ENCODE peak calls at places on chromosomes 1 and 21, in seven cellular contexts. One of them, this sample, is unnamed.

GRCh38 chr1:9235123-9235513 is 544 bp downstream of the H6PD start:
- DNase-seq in colonic mucosa: peak; percentile 30
- DNase-seq in dorsolateral prefrontal cortex: no peak
- DNase-seq in heart right ventricle: no peak
- DNase-seq in psoas muscle: no peak
- DNase-seq in hepatocyte: no peak
- DNase-seq in breast epithelium: no peak
- DNase-seq in this sample: no peak

GRCh38 chr1:2921970-2922686 is 99.1 kb upstream of the ACTRT2 start:
- DNase-seq in colonic mucosa: peak; percentile 22
- DNase-seq in heart right ventricle: no peak
- DNase-seq in hepatocyte: no peak
- DNase-seq in breast epithelium: no peak
- DNase-seq in psoas muscle: no peak
- DNase-seq in dorsolateral prefrontal cortex: no peak
- DNase-seq in this sample: no peak

GRCh38 chr1:234706199-234706598 is 96.2 kb upstream of the IRF2BP2 start:
- DNase-seq in heart right ventricle: no peak
- DNase-seq in dorsolateral prefrontal cortex: no peak
- DNase-seq in hepatocyte: no peak
- DNase-seq in breast epithelium: peak; percentile 15
- DNase-seq in psoas muscle: no peak
- DNase-seq in colonic mucosa: no peak
- DNase-seq in this sample: no peak

GRCh38 chr1:94025383-94026340 is 95.3 kb downstream of the ABCA4 start:
- DNase-seq in breast epithelium: no peak
- DNase-seq in dorsolateral prefrontal cortex: no peak
- DNase-seq in hepatocyte: peak; percentile 78
- DNase-seq in colonic mucosa: peak; percentile 44
- DNase-seq in heart right ventricle: no peak
- DNase-seq in psoas muscle: no peak
- DNase-seq in this sample: no peak

GRCh38 chr1:156160000-156160743 is 6.8 kb downstream of the SEMA4A start:
- DNase-seq in psoas muscle: peak; percentile 90
- DNase-seq in heart right ventricle: peak; percentile 47
- DNase-seq in colonic mucosa: no peak
- DNase-seq in hepatocyte: no peak
- DNase-seq in breast epithelium: no peak
- DNase-seq in dorsolateral prefrontal cortex: no peak
- DNase-seq in this sample: no peak

GRCh38 chr1:198751741-198752140 is 112.9 kb downstream of the PTPRC start:
- DNase-seq in hepatocyte: no peak
- DNase-seq in heart right ventricle: no peak
- DNase-seq in colonic mucosa: no peak
- DNase-seq in dorsolateral prefrontal cortex: no peak
- DNase-seq in psoas muscle: no peak
- DNase-seq in breast epithelium: no peak
- DNase-seq in this sample: no peak

GRCh38 chr1:112707217-112708001 is 482 bp upstream of the RHOC start:
- DNase-seq in hepatocyte: peak; percentile 96
- DNase-seq in dorsolateral prefrontal cortex: peak; percentile 72
- DNase-seq in colonic mucosa: peak; percentile 90
- DNase-seq in heart right ventricle: peak; percentile 88
- DNase-seq in breast epithelium: peak; percentile 86
- DNase-seq in psoas muscle: peak; percentile 93
- DNase-seq in this sample: peak; percentile 92

GRCh38 chr1:45172015-45172414 is 34.4 kb downstream of the ZSWIM5 start:
- DNase-seq in hepatocyte: peak; percentile 43
- DNase-seq in dorsolateral prefrontal cortex: no peak
- DNase-seq in colonic mucosa: peak; percentile 23
- DNase-seq in breast epithelium: no peak
- DNase-seq in psoas muscle: no peak
- DNase-seq in heart right ventricle: no peak
- DNase-seq in this sample: no peak

GRCh38 chr1:193462629-193463320 is 276.4 kb upstream of the B3GALT2 start:
- DNase-seq in dorsolateral prefrontal cortex: no peak
- DNase-seq in heart right ventricle: no peak
- DNase-seq in breast epithelium: no peak
- DNase-seq in colonic mucosa: no peak
- DNase-seq in psoas muscle: no peak
- DNase-seq in hepatocyte: no peak
- DNase-seq in this sample: no peak

GRCh38 chr1:231603598-231604275 is 22.9 kb upstream of the DISC1 start:
- DNase-seq in breast epithelium: no peak
- DNase-seq in hepatocyte: peak; percentile 74
- DNase-seq in dorsolateral prefrontal cortex: no peak
- DNase-seq in colonic mucosa: peak; percentile 59
- DNase-seq in heart right ventricle: no peak
- DNase-seq in psoas muscle: no peak
- DNase-seq in this sample: no peak

GRCh38 chr1:36752431-36752830 is 269.7 kb upstream of the CSF3R start:
- DNase-seq in colonic mucosa: no peak
- DNase-seq in breast epithelium: no peak
- DNase-seq in dorsolateral prefrontal cortex: peak; percentile 6
- DNase-seq in heart right ventricle: no peak
- DNase-seq in hepatocyte: no peak
- DNase-seq in psoas muscle: no peak
- DNase-seq in this sample: no peak

GRCh38 chr1:165854101-165854845 is 26.9 kb downstream of the UCK2 start:
- DNase-seq in colonic mucosa: no peak
- DNase-seq in hepatocyte: peak; percentile 45
- DNase-seq in psoas muscle: no peak
- DNase-seq in dorsolateral prefrontal cortex: no peak
- DNase-seq in breast epithelium: no peak
- DNase-seq in heart right ventricle: no peak
- DNase-seq in this sample: no peak

GRCh38 chr1:64986903-64987871 is 20.8 kb upstream of the JAK1 start:
- DNase-seq in breast epithelium: no peak
- DNase-seq in psoas muscle: no peak
- DNase-seq in heart right ventricle: no peak
- DNase-seq in dorsolateral prefrontal cortex: no peak
- DNase-seq in hepatocyte: peak; percentile 43
- DNase-seq in colonic mucosa: peak; percentile 46
- DNase-seq in this sample: no peak

GRCh38 chr1:233094691-233095090 is 144.3 kb downstream of the NTPCR start:
- DNase-seq in hepatocyte: no peak
- DNase-seq in colonic mucosa: no peak
- DNase-seq in breast epithelium: no peak
- DNase-seq in heart right ventricle: no peak
- DNase-seq in psoas muscle: no peak
- DNase-seq in dorsolateral prefrontal cortex: no peak
- DNase-seq in this sample: no peak

GRCh38 chr1:208868554-208868953 is 624.4 kb upstream of the PLXNA2 start:
- DNase-seq in hepatocyte: no peak
- DNase-seq in heart right ventricle: no peak
- DNase-seq in colonic mucosa: no peak
- DNase-seq in dorsolateral prefrontal cortex: no peak
- DNase-seq in psoas muscle: no peak
- DNase-seq in breast epithelium: no peak
- DNase-seq in this sample: no peak

GRCh38 chr1:36864182-36865079 is 169.9 kb downstream of the GRIK3 start:
- DNase-seq in psoas muscle: no peak
- DNase-seq in breast epithelium: no peak
- DNase-seq in hepatocyte: no peak
- DNase-seq in heart right ventricle: no peak
- DNase-seq in colonic mucosa: peak; percentile 22
- DNase-seq in dorsolateral prefrontal cortex: no peak
- DNase-seq in this sample: peak; percentile 28

GRCh38 chr21:34670220-34670961 is 1.6 kb downstream of the CLIC6 start:
- DNase-seq in hepatocyte: peak; percentile 53
- DNase-seq in breast epithelium: no peak
- DNase-seq in colonic mucosa: peak; percentile 60
- DNase-seq in psoas muscle: no peak
- DNase-seq in dorsolateral prefrontal cortex: no peak
- DNase-seq in heart right ventricle: no peak
- DNase-seq in this sample: no peak

GRCh38 chr21:41326414-41327080 is 9.9 kb downstream of the FAM3B start:
- DNase-seq in hepatocyte: no peak
- DNase-seq in colonic mucosa: no peak
- DNase-seq in heart right ventricle: no peak
- DNase-seq in breast epithelium: no peak
- DNase-seq in dorsolateral prefrontal cortex: no peak
- DNase-seq in psoas muscle: no peak
- DNase-seq in this sample: no peak

GRCh38 chr21:37232274-37233018 is 34.7 kb downstream of the VPS26C start:
- DNase-seq in colonic mucosa: no peak
- DNase-seq in hepatocyte: no peak
- DNase-seq in dorsolateral prefrontal cortex: no peak
- DNase-seq in breast epithelium: no peak
- DNase-seq in psoas muscle: no peak
- DNase-seq in heart right ventricle: no peak
- DNase-seq in this sample: no peak
- TF ChIP-seq CTCF in colonic mucosa: no peak
- TF ChIP-seq CTCF in hepatocyte: no peak
- TF ChIP-seq CTCF in dorsolateral prefrontal cortex: no peak
- TF ChIP-seq CTCF in breast epithelium: no peak
- TF ChIP-seq CTCF in psoas muscle: no peak
- TF ChIP-seq CTCF in heart right ventricle: no peak
- TF ChIP-seq CTCF in this sample: no peak

GRCh38 chr1:50417487-50417886 is 5.8 kb downstream of the DMRTA2 start:
- DNase-seq in dorsolateral prefrontal cortex: no peak
- DNase-seq in hepatocyte: no peak
- DNase-seq in heart right ventricle: no peak
- DNase-seq in breast epithelium: no peak
- DNase-seq in psoas muscle: no peak
- DNase-seq in colonic mucosa: no peak
- DNase-seq in this sample: no peak
- TF ChIP-seq CTCF in dorsolateral prefrontal cortex: no peak
- TF ChIP-seq CTCF in hepatocyte: no peak
- TF ChIP-seq CTCF in heart right ventricle: no peak
- TF ChIP-seq CTCF in breast epithelium: no peak
- TF ChIP-seq CTCF in psoas muscle: no peak
- TF ChIP-seq CTCF in colonic mucosa: no peak
- TF ChIP-seq CTCF in this sample: no peak

GRCh38 chr1:211825990-211826389 is 4.6 kb downstream of the LPGAT1 start:
- DNase-seq in hepatocyte: no peak
- DNase-seq in colonic mucosa: no peak
- DNase-seq in dorsolateral prefrontal cortex: no peak
- DNase-seq in heart right ventricle: no peak
- DNase-seq in breast epithelium: no peak
- DNase-seq in psoas muscle: no peak
- DNase-seq in this sample: no peak
- TF ChIP-seq CTCF in hepatocyte: no peak
- TF ChIP-seq CTCF in colonic mucosa: no peak
- TF ChIP-seq CTCF in dorsolateral prefrontal cortex: no peak
- TF ChIP-seq CTCF in heart right ventricle: no peak
- TF ChIP-seq CTCF in breast epithelium: no peak
- TF ChIP-seq CTCF in psoas muscle: no peak
- TF ChIP-seq CTCF in this sample: no peak

DNA sequence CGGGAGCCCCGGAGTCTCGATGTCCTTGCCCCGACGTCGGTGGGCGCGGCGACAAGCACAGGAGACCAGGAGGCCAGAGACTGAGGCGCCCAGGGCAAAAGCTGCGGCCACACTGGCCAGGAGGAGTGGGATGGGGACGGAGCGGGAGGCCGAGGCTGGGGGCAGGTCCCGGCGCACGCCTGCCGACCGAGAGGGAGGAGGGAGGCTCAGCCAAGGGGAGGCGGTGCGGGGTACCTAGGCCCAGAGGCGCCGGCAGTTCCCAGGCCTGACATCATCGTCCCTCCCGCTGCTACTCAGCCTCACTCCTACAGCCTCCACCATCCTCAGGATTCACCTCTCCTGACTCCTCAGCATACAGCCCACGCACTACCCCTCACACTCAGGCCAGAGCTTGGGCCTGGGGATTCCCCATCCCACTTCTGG is 13.1 kb downstream of the SEMA6C start:
- DNase-seq in heart right ventricle: no peak
- DNase-seq in hepatocyte: no peak
- DNase-seq in dorsolateral prefrontal cortex: no peak
- DNase-seq in psoas muscle: no peak
- DNase-seq in colonic mucosa: no peak
- DNase-seq in breast epithelium: no peak
- DNase-seq in this sample: no peak
- TF ChIP-seq CTCF in heart right ventricle: no peak
- TF ChIP-seq CTCF in hepatocyte: no peak
- TF ChIP-seq CTCF in dorsolateral prefrontal cortex: no peak
- TF ChIP-seq CTCF in psoas muscle: no peak
- TF ChIP-seq CTCF in colonic mucosa: no peak
- TF ChIP-seq CTCF in breast epithelium: no peak
- TF ChIP-seq CTCF in this sample: no peak

GRCh38 chr1:41444246-41444645 is 40.2 kb downstream of the EDN2 start:
- DNase-seq in breast epithelium: no peak
- DNase-seq in colonic mucosa: no peak
- DNase-seq in hepatocyte: no peak
- DNase-seq in dorsolateral prefrontal cortex: no peak
- DNase-seq in psoas muscle: no peak
- DNase-seq in heart right ventricle: no peak
- DNase-seq in this sample: no peak
- TF ChIP-seq CTCF in breast epithelium: peak; percentile 12
- TF ChIP-seq CTCF in colonic mucosa: no peak
- TF ChIP-seq CTCF in hepatocyte: peak; percentile 20
- TF ChIP-seq CTCF in dorsolateral prefrontal cortex: no peak
- TF ChIP-seq CTCF in psoas muscle: no peak
- TF ChIP-seq CTCF in heart right ventricle: no peak
- TF ChIP-seq CTCF in this sample: peak; percentile 10

GRCh38 chr1:6998267-6998666 is 213.0 kb downstream of the CAMTA1 start:
- DNase-seq in breast epithelium: no peak
- DNase-seq in heart right ventricle: no peak
- DNase-seq in dorsolateral prefrontal cortex: no peak
- DNase-seq in psoas muscle: no peak
- DNase-seq in hepatocyte: peak; percentile 50
- DNase-seq in colonic mucosa: peak; percentile 49
- DNase-seq in this sample: no peak
- TF ChIP-seq CTCF in breast epithelium: no peak
- TF ChIP-seq CTCF in heart right ventricle: peak; percentile 50
- TF ChIP-seq CTCF in dorsolateral prefrontal cortex: no peak
- TF ChIP-seq CTCF in psoas muscle: no peak
- TF ChIP-seq CTCF in hepatocyte: peak; percentile 6
- TF ChIP-seq CTCF in colonic mucosa: no peak
- TF ChIP-seq CTCF in this sample: no peak